ENCODE peak calls at places on chromosomes 4 and X, in ten cellular contexts. F is GM04504; O is HepG2; W is HL-60; Y is amygdala; P is activated CD8-positive, alpha-beta T cell treated with anti-CD3 and anti-CD28 coated beads, Interleukin-2, amount 10 ng/mL, durations not matched to agents 7 days and 5 days; N is fibroblast of pulmonary artery; Q is activated gamma-delta T cell; X is occipital lobe; H is Right ventricle myocardium superior. A is an unnamed sample.

GRCh38 chr4:120064887-120065286 is 1.8 kb downstream of the MAD2L1 start:
- DNase-seq in F (no peak), O (no peak), W (no peak), Y (no peak), P (no peak), N (no peak), Q (no peak), X (no peak), H (no peak), A (no peak)

GRCh38 chr4:67122029-67122428 is 423.3 kb downstream of the CENPC start:
- DNase-seq in F (no peak), O (peak; percentile 13), W (no peak), Y (no peak), P (no peak), N (peak; percentile 6), Q (no peak), X (no peak), H (no peak), A (no peak)

GRCh38 chr4:148376151-148376550 is 66.1 kb downstream of the NR3C2 start:
- DNase-seq in F (no peak), O (peak; percentile 94), W (peak; percentile 6), Y (no peak), P (no peak), N (peak; percentile 64), Q (no peak), X (no peak), H (no peak), A (no peak)

GRCh38 chrX:17634542-17635207 is 102.6 kb upstream of the SCML1 start:
- DNase-seq in F (no peak), O (no peak), W (no peak), Y (no peak), P (no peak), N (no peak), Q (no peak), X (no peak), H (no peak), A (no peak)

GRCh38 chr4:182699825-182700224 is 217.4 kb downstream of the DCTD start:
- DNase-seq in F (no peak), O (no peak), W (no peak), Y (no peak), P (no peak), N (peak; percentile 30), Q (no peak), X (no peak), H (no peak), A (no peak)

GRCh38 chrX:132631579-132632232 is 142.9 kb upstream of the MBNL3 start:
- DNase-seq in F (no peak), O (peak; percentile 31), W (no peak), Y (no peak), P (no peak), N (peak; percentile 48), Q (no peak), X (no peak), H (no peak), A (no peak)

GRCh38 chrX:40153335-40154221 is 55.8 kb upstream of the BCOR start:
- DNase-seq in F (no peak), O (no peak), W (peak; percentile 78), Y (peak; percentile 32), P (peak; percentile 64), N (peak; percentile 44), Q (peak; percentile 25), X (peak; percentile 53), H (peak; percentile 72), A (no peak)

GRCh38 chr4:102620697-102621497 is 119.7 kb downstream of the NFKB1 start:
- DNase-seq in F (peak; percentile 67), O (peak; percentile 92), W (no peak), Y (no peak), P (no peak), N (peak; percentile 84), Q (no peak), X (peak; percentile 46), H (no peak), A (no peak)

GRCh38 chr4:174222266-174222872 is 61.1 kb downstream of the FBXO8 start:
- DNase-seq in F (no peak), O (peak; percentile 16), W (no peak), Y (no peak), P (no peak), N (peak; percentile 56), Q (no peak), X (no peak), H (no peak), A (no peak)

GRCh38 chr4:181662383-181662782 is 580.8 kb upstream of the TENM3 start:
- DNase-seq in F (no peak), O (no peak), W (no peak), Y (no peak), P (no peak), N (peak; percentile 69), Q (no peak), X (no peak), H (peak; percentile 33), A (no peak)

A was measured in substantia nigra.